ENCODE peak calls at places on chromosomes 2 and 18, in five cellular contexts. One of them, this sample, is unnamed. For H3K4me1, the result is how much of the 10 kb centered on the place peaks cover.

GRCh38 chr2:151162185-151162584 is 99.5 kb downstream of the RBM43 start:
- DNase-seq in mesenchymal stem cell: peak
- DNase-seq in endodermal cell: no peak
- DNase-seq in IMR-90: peak
- DNase-seq in trophoblast cell: no peak
- DNase-seq in this sample: no peak

GRCh38 chr18:3603460-3604259 is 153.7 kb downstream of the TGIF1 start:
- DNase-seq in mesenchymal stem cell: peak
- DNase-seq in endodermal cell: peak
- DNase-seq in IMR-90: peak
- DNase-seq in trophoblast cell: peak
- DNase-seq in this sample: no peak

GRCh38 chr18:55593888-55594287 is 5.9 kb upstream of the TCF4 start:
- DNase-seq in mesenchymal stem cell: no peak
- DNase-seq in endodermal cell: no peak
- DNase-seq in IMR-90: peak
- DNase-seq in trophoblast cell: peak
- DNase-seq in this sample: no peak

GRCh38 chr18:61851940-61852451 is 40.8 kb downstream of the RNF152 start:
- DNase-seq in mesenchymal stem cell: no peak
- DNase-seq in endodermal cell: no peak
- DNase-seq in IMR-90: peak
- DNase-seq in trophoblast cell: no peak
- DNase-seq in this sample: no peak

GRCh38 chr2:133718688-133719201 is 150.5 kb upstream of the NCKAP5 start:
- DNase-seq in mesenchymal stem cell: peak
- DNase-seq in endodermal cell: no peak
- DNase-seq in IMR-90: peak
- DNase-seq in trophoblast cell: no peak
- DNase-seq in this sample: no peak

GRCh38 chr18:36094431-36094830 is 27.1 kb upstream of the RPRD1A start:
- DNase-seq in mesenchymal stem cell: no peak
- DNase-seq in endodermal cell: no peak
- DNase-seq in IMR-90: no peak
- DNase-seq in trophoblast cell: no peak
- DNase-seq in this sample: no peak

GRCh38 chr2:19504400-19505198 is 146.2 kb upstream of the OSR1 start:
- DNase-seq in mesenchymal stem cell: peak
- DNase-seq in endodermal cell: no peak
- DNase-seq in IMR-90: no peak
- DNase-seq in trophoblast cell: no peak
- DNase-seq in this sample: no peak

GRCh38 chr18:28357785-28358401 is 181.0 kb upstream of the CDH2 start:
- DNase-seq in mesenchymal stem cell: no peak
- DNase-seq in endodermal cell: peak
- DNase-seq in IMR-90: no peak
- DNase-seq in trophoblast cell: no peak
- DNase-seq in this sample: no peak

GRCh38 chr2:203733683-203734082 is 27.2 kb downstream of the CD28 start:
- DNase-seq in mesenchymal stem cell: no peak
- DNase-seq in endodermal cell: no peak
- DNase-seq in IMR-90: no peak
- DNase-seq in trophoblast cell: no peak
- DNase-seq in this sample: no peak

GRCh38 chr2:221485500-221485870 is 86.6 kb downstream of the EPHA4 start:
- DNase-seq in mesenchymal stem cell: no peak
- DNase-seq in endodermal cell: no peak
- DNase-seq in IMR-90: no peak
- DNase-seq in trophoblast cell: no peak
- DNase-seq in this sample: no peak

GRCh38 chr18:3653263-3653858 is 203.4 kb downstream of the TGIF1 start:
- DNase-seq in mesenchymal stem cell: no peak
- DNase-seq in endodermal cell: peak
- DNase-seq in IMR-90: no peak
- DNase-seq in trophoblast cell: no peak
- DNase-seq in this sample: no peak

GRCh38 chr2:166805753-166806152 is 82.5 kb upstream of the XIRP2 start:
- DNase-seq in mesenchymal stem cell: no peak
- DNase-seq in endodermal cell: no peak
- DNase-seq in IMR-90: no peak
- DNase-seq in trophoblast cell: no peak
- DNase-seq in this sample: no peak

GRCh38 chr2:27095745-27096651 is 9.4 kb downstream of the KHK start:
- DNase-seq in mesenchymal stem cell: peak
- DNase-seq in endodermal cell: peak
- DNase-seq in IMR-90: peak
- DNase-seq in trophoblast cell: peak
- DNase-seq in this sample: peak

GRCh38 chr2:48258750-48259149 is 271.2 kb upstream of the STON1 start:
- DNase-seq in mesenchymal stem cell: no peak
- DNase-seq in endodermal cell: no peak
- DNase-seq in IMR-90: no peak
- DNase-seq in trophoblast cell: no peak
- DNase-seq in this sample: no peak

GRCh38 chr2:203175371-203175770 is 63.4 kb upstream of the CYP20A1 start:
- DNase-seq in mesenchymal stem cell: no peak
- DNase-seq in endodermal cell: no peak
- DNase-seq in IMR-90: peak
- DNase-seq in trophoblast cell: no peak
- DNase-seq in this sample: no peak

GRCh38 chr2:109168716-109169115 is 39.7 kb downstream of the SH3RF3 start:
- DNase-seq in mesenchymal stem cell: no peak
- DNase-seq in endodermal cell: no peak
- DNase-seq in IMR-90: no peak
- DNase-seq in trophoblast cell: no peak
- DNase-seq in this sample: no peak

GRCh38 chr2:170554278-170554955 is 160.7 kb upstream of the SP5 start:
- DNase-seq in mesenchymal stem cell: no peak
- DNase-seq in endodermal cell: no peak
- DNase-seq in IMR-90: no peak
- DNase-seq in trophoblast cell: no peak
- DNase-seq in this sample: no peak

GRCh38 chr2:11411768-11412448 is 54.1 kb downstream of the E2F6 start:
- DNase-seq in mesenchymal stem cell: peak
- DNase-seq in endodermal cell: peak
- DNase-seq in IMR-90: peak
- DNase-seq in trophoblast cell: peak
- DNase-seq in this sample: no peak
- H3K9ac ChIP-seq in mesenchymal stem cell: peak
- H3K9ac ChIP-seq in endodermal cell: no peak
- H3K9ac ChIP-seq in IMR-90: no peak
- H3K9ac ChIP-seq in trophoblast cell: no peak
- H3K9ac ChIP-seq in this sample: no peak

GRCh38 chr2:693606-694005 is 16.4 kb upstream of the TMEM18 start:
- DNase-seq in mesenchymal stem cell: peak
- DNase-seq in endodermal cell: no peak
- DNase-seq in IMR-90: peak
- DNase-seq in trophoblast cell: no peak
- DNase-seq in this sample: no peak
- H3K4me1 ChIP-seq in mesenchymal stem cell: under half
- H3K4me1 ChIP-seq in endodermal cell: under half
- H3K4me1 ChIP-seq in IMR-90: under half
- H3K4me1 ChIP-seq in trophoblast cell: under half
- H3K4me1 ChIP-seq in this sample: under half

DNA sequence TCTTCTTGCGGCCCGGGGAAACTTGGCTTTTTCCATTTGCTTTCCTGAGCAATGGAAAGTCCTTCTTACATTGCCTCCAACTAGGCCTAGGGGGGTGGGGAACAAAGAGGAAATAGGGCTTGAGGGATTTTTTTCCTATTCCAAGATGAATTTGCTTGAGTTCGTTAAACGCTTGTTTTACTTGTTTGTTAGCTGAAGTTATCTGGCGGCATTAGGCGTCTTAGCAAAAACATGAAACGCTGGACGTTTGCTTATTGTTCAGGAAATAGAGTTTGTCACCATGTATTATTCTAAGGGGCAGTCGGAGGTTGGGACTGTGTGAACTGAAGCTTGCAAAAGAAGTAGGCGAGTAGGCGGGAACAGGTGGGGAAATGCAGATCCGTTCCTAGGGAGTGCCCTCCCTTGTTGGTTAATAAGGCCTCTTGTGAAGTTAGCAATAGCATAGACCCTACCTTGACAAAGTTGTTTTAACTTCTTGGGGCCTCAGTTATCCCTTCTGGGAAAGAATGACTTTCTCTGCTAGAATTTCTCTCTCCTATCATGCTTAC is 1.9 kb downstream of the CABLES1 start:
- DNase-seq in mesenchymal stem cell: peak
- DNase-seq in endodermal cell: no peak
- DNase-seq in IMR-90: no peak
- DNase-seq in trophoblast cell: no peak
- DNase-seq in this sample: no peak
- H3K9ac ChIP-seq in mesenchymal stem cell: peak
- H3K9ac ChIP-seq in endodermal cell: peak
- H3K9ac ChIP-seq in IMR-90: peak
- H3K9ac ChIP-seq in trophoblast cell: no peak
- H3K9ac ChIP-seq in this sample: no peak

GRCh38 chr18:75251466-75251865 is 40.9 kb downstream of the TSHZ1 start:
- DNase-seq in mesenchymal stem cell: no peak
- DNase-seq in endodermal cell: no peak
- DNase-seq in IMR-90: no peak
- DNase-seq in trophoblast cell: no peak
- DNase-seq in this sample: no peak
- H3K4me1 ChIP-seq in mesenchymal stem cell: under half
- H3K4me1 ChIP-seq in endodermal cell: under half
- H3K4me1 ChIP-seq in IMR-90: under half
- H3K4me1 ChIP-seq in trophoblast cell: under half
- H3K4me1 ChIP-seq in this sample: under half

GRCh38 chr2:67388680-67389079 is 8.5 kb upstream of the ETAA1 start:
- DNase-seq in mesenchymal stem cell: no peak
- DNase-seq in endodermal cell: peak
- DNase-seq in IMR-90: no peak
- DNase-seq in trophoblast cell: no peak
- DNase-seq in this sample: no peak
- H3K9ac ChIP-seq in mesenchymal stem cell: peak
- H3K9ac ChIP-seq in endodermal cell: no peak
- H3K9ac ChIP-seq in IMR-90: no peak
- H3K9ac ChIP-seq in trophoblast cell: no peak
- H3K9ac ChIP-seq in this sample: no peak

This sample was measured in kidney.